ENCODE peak calls at places on chromosomes 7 and 10, in eight cellular contexts. One of them, this sample, is unnamed.

GRCh38 chr10:65294329-65294728 is 1631.5 kb upstream of the LRRTM3 start:
- DNase-seq in breast epithelium: no peak
- DNase-seq in uterus: no peak
- DNase-seq in heart left ventricle: no peak
- DNase-seq in gastrocnemius medialis: no peak
- DNase-seq in endothelial cell of umbilical vein: peak; percentile 6
- DNase-seq in IMR-90: no peak
- DNase-seq in testis: no peak
- DNase-seq in this sample: no peak

GRCh38 chr7:151110941-151111645 is 24.8 kb downstream of the AGAP3 start:
- DNase-seq in breast epithelium: peak; percentile 70
- DNase-seq in uterus: peak; percentile 81
- DNase-seq in heart left ventricle: peak; percentile 82
- DNase-seq in gastrocnemius medialis: peak; percentile 54
- DNase-seq in endothelial cell of umbilical vein: peak; percentile 65
- DNase-seq in IMR-90: peak; percentile 65
- DNase-seq in testis: peak; percentile 84
- DNase-seq in this sample: peak; percentile 96

GRCh38 chr7:68562323-68562899 is 1035.9 kb upstream of the AUTS2 start:
- DNase-seq in breast epithelium: no peak
- DNase-seq in uterus: no peak
- DNase-seq in heart left ventricle: no peak
- DNase-seq in gastrocnemius medialis: no peak
- DNase-seq in endothelial cell of umbilical vein: no peak
- DNase-seq in IMR-90: no peak
- DNase-seq in testis: no peak
- DNase-seq in this sample: no peak

GRCh38 chr7:111029574-111030357 is 61.2 kb upstream of the LRRN3 start:
- DNase-seq in breast epithelium: no peak
- DNase-seq in uterus: no peak
- DNase-seq in heart left ventricle: no peak
- DNase-seq in gastrocnemius medialis: no peak
- DNase-seq in endothelial cell of umbilical vein: peak; percentile 71
- DNase-seq in IMR-90: peak; percentile 17
- DNase-seq in testis: peak; percentile 16
- DNase-seq in this sample: no peak

GRCh38 chr10:69362471-69362954 is 54.2 kb downstream of the TACR2 start:
- DNase-seq in breast epithelium: peak; percentile 68
- DNase-seq in uterus: no peak
- DNase-seq in heart left ventricle: peak; percentile 78
- DNase-seq in gastrocnemius medialis: peak; percentile 87
- DNase-seq in endothelial cell of umbilical vein: peak; percentile 59
- DNase-seq in IMR-90: peak; percentile 90
- DNase-seq in testis: no peak
- DNase-seq in this sample: no peak

GRCh38 chr7:99272476-99273045 is at the start of gene MYH16:
- DNase-seq in breast epithelium: no peak
- DNase-seq in uterus: no peak
- DNase-seq in heart left ventricle: no peak
- DNase-seq in gastrocnemius medialis: no peak
- DNase-seq in endothelial cell of umbilical vein: no peak
- DNase-seq in IMR-90: peak; percentile 57
- DNase-seq in testis: no peak
- DNase-seq in this sample: no peak

GRCh38 chr10:110495731-110496552 is 1.8 kb upstream of the DUSP5 start:
- DNase-seq in breast epithelium: peak; percentile 54
- DNase-seq in uterus: peak; percentile 59
- DNase-seq in heart left ventricle: peak; percentile 51
- DNase-seq in gastrocnemius medialis: no peak
- DNase-seq in endothelial cell of umbilical vein: peak; percentile 76
- DNase-seq in IMR-90: peak; percentile 93
- DNase-seq in testis: peak; percentile 38
- DNase-seq in this sample: peak; percentile 90

GRCh38 chr10:24983946-24984345 is 31.5 kb upstream of the PRTFDC1 start:
- DNase-seq in breast epithelium: no peak
- DNase-seq in uterus: no peak
- DNase-seq in heart left ventricle: no peak
- DNase-seq in gastrocnemius medialis: no peak
- DNase-seq in endothelial cell of umbilical vein: no peak
- DNase-seq in IMR-90: no peak
- DNase-seq in testis: no peak
- DNase-seq in this sample: no peak

GRCh38 chr7:114026486-114027089 is 107.8 kb upstream of the PPP1R3A start:
- DNase-seq in breast epithelium: no peak
- DNase-seq in uterus: no peak
- DNase-seq in heart left ventricle: no peak
- DNase-seq in gastrocnemius medialis: no peak
- DNase-seq in endothelial cell of umbilical vein: peak; percentile 64
- DNase-seq in IMR-90: peak; percentile 52
- DNase-seq in testis: no peak
- DNase-seq in this sample: no peak

GRCh38 chr10:23512355-23513058 is 73.6 kb downstream of the OTUD1 start:
- DNase-seq in breast epithelium: no peak
- DNase-seq in uterus: no peak
- DNase-seq in heart left ventricle: no peak
- DNase-seq in gastrocnemius medialis: no peak
- DNase-seq in endothelial cell of umbilical vein: no peak
- DNase-seq in IMR-90: peak; percentile 57
- DNase-seq in testis: no peak
- DNase-seq in this sample: no peak

GRCh38 chr10:6649107-6649720 is 69.1 kb upstream of the PRKCQ start:
- DNase-seq in breast epithelium: no peak
- DNase-seq in uterus: no peak
- DNase-seq in heart left ventricle: no peak
- DNase-seq in gastrocnemius medialis: no peak
- DNase-seq in endothelial cell of umbilical vein: no peak
- DNase-seq in IMR-90: no peak
- DNase-seq in testis: no peak
- DNase-seq in this sample: no peak

GRCh38 chr10:71438761-71439160 is 42.0 kb downstream of the CDH23 start:
- DNase-seq in breast epithelium: no peak
- DNase-seq in uterus: no peak
- DNase-seq in heart left ventricle: no peak
- DNase-seq in gastrocnemius medialis: no peak
- DNase-seq in endothelial cell of umbilical vein: no peak
- DNase-seq in IMR-90: no peak
- DNase-seq in testis: no peak
- DNase-seq in this sample: no peak

GRCh38 chr10:96890172-96890513 is 58.0 kb downstream of the LCOR start:
- DNase-seq in breast epithelium: no peak
- DNase-seq in uterus: no peak
- DNase-seq in heart left ventricle: no peak
- DNase-seq in gastrocnemius medialis: no peak
- DNase-seq in endothelial cell of umbilical vein: no peak
- DNase-seq in IMR-90: no peak
- DNase-seq in testis: no peak
- DNase-seq in this sample: no peak

GRCh38 chr10:22369433-22370072 is 24.3 kb downstream of the SPAG6 start:
- DNase-seq in breast epithelium: no peak
- DNase-seq in uterus: no peak
- DNase-seq in heart left ventricle: no peak
- DNase-seq in gastrocnemius medialis: no peak
- DNase-seq in endothelial cell of umbilical vein: peak; percentile 64
- DNase-seq in IMR-90: peak; percentile 6
- DNase-seq in testis: no peak
- DNase-seq in this sample: no peak

GRCh38 chr7:143882020-143882610 is 19.9 kb downstream of the TCAF1 start:
- DNase-seq in breast epithelium: no peak
- DNase-seq in uterus: peak; percentile 81
- DNase-seq in heart left ventricle: peak; percentile 86
- DNase-seq in gastrocnemius medialis: peak; percentile 34
- DNase-seq in endothelial cell of umbilical vein: peak; percentile 26
- DNase-seq in IMR-90: peak; percentile 59
- DNase-seq in testis: peak; percentile 72
- DNase-seq in this sample: no peak

GRCh38 chr7:142782922-142783900 is 12.4 kb downstream of the PRSS2 start:
- DNase-seq in breast epithelium: peak; percentile 83
- DNase-seq in uterus: peak; percentile 81
- DNase-seq in heart left ventricle: peak; percentile 86
- DNase-seq in gastrocnemius medialis: peak; percentile 74
- DNase-seq in endothelial cell of umbilical vein: peak; percentile 88
- DNase-seq in IMR-90: peak; percentile 89
- DNase-seq in testis: peak; percentile 96
- DNase-seq in this sample: peak; percentile 97
- H3K4me3 ChIP-seq in breast epithelium: peak overlapping the region; percentile 55
- H3K4me3 ChIP-seq in uterus: no peak overlapping the region
- H3K4me3 ChIP-seq in heart left ventricle: peak overlapping the region; percentile 53
- H3K4me3 ChIP-seq in gastrocnemius medialis: peak overlapping the region; percentile 64
- H3K4me3 ChIP-seq in endothelial cell of umbilical vein: peak overlapping the region; percentile 49
- H3K4me3 ChIP-seq in IMR-90: peak overlapping the region; percentile 40
- H3K4me3 ChIP-seq in testis: peak overlapping the region; percentile 30
- H3K4me3 ChIP-seq in this sample: no peak overlapping the region

GRCh38 chr7:27131390-27131819 is 848 bp upstream of the HOXA4 start:
- DNase-seq in breast epithelium: peak; percentile 7
- DNase-seq in uterus: no peak
- DNase-seq in heart left ventricle: no peak
- DNase-seq in gastrocnemius medialis: no peak
- DNase-seq in endothelial cell of umbilical vein: peak; percentile 37
- DNase-seq in IMR-90: no peak
- DNase-seq in testis: no peak
- DNase-seq in this sample: no peak

GRCh38 chr7:27129729-27130539 is 623 bp downstream of the HOXA4 start:
- DNase-seq in breast epithelium: peak; percentile 18
- DNase-seq in uterus: no peak
- DNase-seq in heart left ventricle: no peak
- DNase-seq in gastrocnemius medialis: peak; percentile 26
- DNase-seq in endothelial cell of umbilical vein: peak; percentile 36
- DNase-seq in IMR-90: no peak
- DNase-seq in testis: peak; percentile 14
- DNase-seq in this sample: peak; percentile 87

GRCh38 chr7:27132214-27132613 is 1.7 kb upstream of the HOXA4 start:
- DNase-seq in breast epithelium: no peak
- DNase-seq in uterus: no peak
- DNase-seq in heart left ventricle: no peak
- DNase-seq in gastrocnemius medialis: no peak
- DNase-seq in endothelial cell of umbilical vein: peak; percentile 5
- DNase-seq in IMR-90: no peak
- DNase-seq in testis: no peak
- DNase-seq in this sample: no peak

GRCh38 chr7:27128776-27129728 is 1.5 kb downstream of the HOXA4 start:
- DNase-seq in breast epithelium: peak; percentile 43
- DNase-seq in uterus: no peak
- DNase-seq in heart left ventricle: no peak
- DNase-seq in gastrocnemius medialis: no peak
- DNase-seq in endothelial cell of umbilical vein: no peak
- DNase-seq in IMR-90: no peak
- DNase-seq in testis: no peak
- DNase-seq in this sample: no peak

GRCh38 chr7:27130540-27131389 is at the start of gene HOXA4:
- DNase-seq in breast epithelium: peak; percentile 94
- DNase-seq in uterus: peak; percentile 92
- DNase-seq in heart left ventricle: peak; percentile 87
- DNase-seq in gastrocnemius medialis: peak; percentile 93
- DNase-seq in endothelial cell of umbilical vein: peak; percentile 89
- DNase-seq in IMR-90: peak; percentile 83
- DNase-seq in testis: peak; percentile 88
- DNase-seq in this sample: peak; percentile 98
- TF ChIP-seq POLR2A in breast epithelium: peak; percentile 89
- TF ChIP-seq POLR2A in uterus: peak; percentile 60
- TF ChIP-seq POLR2A in heart left ventricle: peak; percentile 56
- TF ChIP-seq POLR2A in gastrocnemius medialis: peak; percentile 90
- TF ChIP-seq POLR2A in endothelial cell of umbilical vein: peak; percentile 57
- TF ChIP-seq POLR2A in IMR-90: peak; percentile 31
- TF ChIP-seq POLR2A in testis: no peak
- TF ChIP-seq POLR2A in this sample: peak; percentile 80

DNA sequence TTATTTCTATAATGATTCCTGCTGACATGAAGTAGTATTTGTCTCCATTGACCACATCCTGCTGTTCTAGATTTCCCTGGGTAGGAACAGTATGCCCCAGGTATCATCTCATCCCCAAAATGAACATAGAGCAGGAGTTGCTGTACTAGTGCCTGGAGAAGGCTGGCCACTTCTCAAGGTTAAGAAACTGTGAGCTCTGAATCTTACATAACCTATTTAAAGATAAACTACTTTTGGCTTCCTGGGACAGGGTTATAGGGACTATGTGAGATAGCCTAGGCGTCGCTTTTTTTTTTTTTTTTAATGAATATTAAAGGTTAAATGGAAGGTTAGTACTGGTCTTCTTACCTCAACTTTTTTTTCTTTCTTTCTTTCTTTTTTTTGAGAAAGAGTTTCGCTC is 103.0 kb downstream of the LRRC4 start:
- DNase-seq in breast epithelium: no peak
- DNase-seq in uterus: no peak
- DNase-seq in heart left ventricle: no peak
- DNase-seq in gastrocnemius medialis: no peak
- DNase-seq in endothelial cell of umbilical vein: no peak
- DNase-seq in IMR-90: no peak
- DNase-seq in testis: no peak
- DNase-seq in this sample: no peak
- H3K4me3 ChIP-seq in breast epithelium: no peak overlapping the region
- H3K4me3 ChIP-seq in uterus: no peak overlapping the region
- H3K4me3 ChIP-seq in heart left ventricle: no peak overlapping the region
- H3K4me3 ChIP-seq in gastrocnemius medialis: no peak overlapping the region
- H3K4me3 ChIP-seq in endothelial cell of umbilical vein: no peak overlapping the region
- H3K4me3 ChIP-seq in IMR-90: no peak overlapping the region
- H3K4me3 ChIP-seq in testis: no peak overlapping the region
- H3K4me3 ChIP-seq in this sample: no peak overlapping the region

GRCh38 chr10:104231784-104232612 is at the start of gene CFAP43:
- DNase-seq in breast epithelium: peak; percentile 99
- DNase-seq in uterus: peak; percentile 98
- DNase-seq in heart left ventricle: peak; percentile 98
- DNase-seq in gastrocnemius medialis: peak; percentile 97
- DNase-seq in endothelial cell of umbilical vein: peak; percentile 97
- DNase-seq in IMR-90: peak; percentile 91
- DNase-seq in testis: peak; percentile 99
- DNase-seq in this sample: peak; percentile 100

GRCh38 chr10:104235801-104236200 is 3.6 kb upstream of the CFAP43 start:
- DNase-seq in breast epithelium: no peak
- DNase-seq in uterus: no peak
- DNase-seq in heart left ventricle: no peak
- DNase-seq in gastrocnemius medialis: no peak
- DNase-seq in endothelial cell of umbilical vein: no peak
- DNase-seq in IMR-90: no peak
- DNase-seq in testis: no peak
- DNase-seq in this sample: no peak

GRCh38 chr10:104234934-104235333 is 2.8 kb upstream of the CFAP43 start:
- DNase-seq in breast epithelium: no peak
- DNase-seq in uterus: no peak
- DNase-seq in heart left ventricle: no peak
- DNase-seq in gastrocnemius medialis: no peak
- DNase-seq in endothelial cell of umbilical vein: no peak
- DNase-seq in IMR-90: no peak
- DNase-seq in testis: no peak
- DNase-seq in this sample: no peak

GRCh38 chr10:104232613-104233102 is 494 bp upstream of the CFAP43 start:
- DNase-seq in breast epithelium: no peak
- DNase-seq in uterus: no peak
- DNase-seq in heart left ventricle: no peak
- DNase-seq in gastrocnemius medialis: no peak
- DNase-seq in endothelial cell of umbilical vein: no peak
- DNase-seq in IMR-90: no peak
- DNase-seq in testis: no peak
- DNase-seq in this sample: no peak

GRCh38 chr10:104233817-104234216 is 1.7 kb upstream of the CFAP43 start:
- DNase-seq in breast epithelium: no peak
- DNase-seq in uterus: no peak
- DNase-seq in heart left ventricle: no peak
- DNase-seq in gastrocnemius medialis: no peak
- DNase-seq in endothelial cell of umbilical vein: no peak
- DNase-seq in IMR-90: no peak
- DNase-seq in testis: no peak
- DNase-seq in this sample: no peak
- TF ChIP-seq POLR2A in breast epithelium: no peak
- TF ChIP-seq POLR2A in uterus: no peak
- TF ChIP-seq POLR2A in heart left ventricle: no peak
- TF ChIP-seq POLR2A in gastrocnemius medialis: no peak
- TF ChIP-seq POLR2A in endothelial cell of umbilical vein: no peak
- TF ChIP-seq POLR2A in IMR-90: no peak
- TF ChIP-seq POLR2A in testis: no peak
- TF ChIP-seq POLR2A in this sample: no peak

GRCh38 chr10:133324857-133325260 is 11.8 kb downstream of the CALY start:
- DNase-seq in breast epithelium: no peak
- DNase-seq in uterus: no peak
- DNase-seq in heart left ventricle: no peak
- DNase-seq in gastrocnemius medialis: no peak
- DNase-seq in endothelial cell of umbilical vein: no peak
- DNase-seq in IMR-90: no peak
- DNase-seq in testis: no peak
- DNase-seq in this sample: no peak
- H3K4me3 ChIP-seq in breast epithelium: peak overlapping the region; percentile 68
- H3K4me3 ChIP-seq in uterus: no peak overlapping the region
- H3K4me3 ChIP-seq in heart left ventricle: no peak overlapping the region
- H3K4me3 ChIP-seq in gastrocnemius medialis: peak overlapping the region; percentile 36
- H3K4me3 ChIP-seq in endothelial cell of umbilical vein: no peak overlapping the region
- H3K4me3 ChIP-seq in IMR-90: no peak overlapping the region
- H3K4me3 ChIP-seq in testis: peak overlapping the region; percentile 40
- H3K4me3 ChIP-seq in this sample: no peak overlapping the region